ENCODE peak calls at places on chromosomes 3 and 15, in six cellular contexts. One of them, this sample, is unnamed.

GRCh38 chr15:52233405-52233804 is 42.2 kb upstream of the GNB5 start:
- DNase-seq in breast epithelium: no peak
- DNase-seq in anterior cingulate cortex: no peak
- DNase-seq in activated gamma-delta T cell treated with Interleukin-2 at 50 U/mL for 16 hours: no peak
- DNase-seq in C1 segment of cervical spinal cord: no peak
- DNase-seq in Caki2: no peak
- DNase-seq in this sample: no peak

GRCh38 chr3:138947303-138948121 is 495 bp downstream of the FOXL2NB start:
- DNase-seq in breast epithelium: no peak
- DNase-seq in anterior cingulate cortex: no peak
- DNase-seq in activated gamma-delta T cell treated with Interleukin-2 at 50 U/mL for 16 hours: no peak
- DNase-seq in C1 segment of cervical spinal cord: no peak
- DNase-seq in Caki2: no peak
- DNase-seq in this sample: no peak

GRCh38 chr3:155891341-155891740 is 20.9 kb downstream of the GMPS start:
- DNase-seq in breast epithelium: no peak
- DNase-seq in anterior cingulate cortex: no peak
- DNase-seq in activated gamma-delta T cell treated with Interleukin-2 at 50 U/mL for 16 hours: no peak
- DNase-seq in C1 segment of cervical spinal cord: no peak
- DNase-seq in Caki2: no peak
- DNase-seq in this sample: no peak

GRCh38 chr15:90436952-90437351 is 48.9 kb downstream of the IQGAP1 start:
- DNase-seq in breast epithelium: no peak
- DNase-seq in anterior cingulate cortex: no peak
- DNase-seq in activated gamma-delta T cell treated with Interleukin-2 at 50 U/mL for 16 hours: no peak
- DNase-seq in C1 segment of cervical spinal cord: no peak
- DNase-seq in Caki2: no peak
- DNase-seq in this sample: no peak

GRCh38 chr3:141776376-141776775 is 13.2 kb downstream of the GRK7 start:
- DNase-seq in breast epithelium: no peak
- DNase-seq in anterior cingulate cortex: no peak
- DNase-seq in activated gamma-delta T cell treated with Interleukin-2 at 50 U/mL for 16 hours: no peak
- DNase-seq in C1 segment of cervical spinal cord: no peak
- DNase-seq in Caki2: no peak
- DNase-seq in this sample: no peak

GRCh38 chr15:51864408-51865056 is 35.1 kb downstream of the TMOD3 start:
- DNase-seq in breast epithelium: no peak
- DNase-seq in anterior cingulate cortex: no peak
- DNase-seq in activated gamma-delta T cell treated with Interleukin-2 at 50 U/mL for 16 hours: no peak
- DNase-seq in C1 segment of cervical spinal cord: no peak
- DNase-seq in Caki2: peak
- DNase-seq in this sample: no peak

GRCh38 chr3:23385327-23385726 is 182.2 kb downstream of the UBE2E2 start:
- DNase-seq in breast epithelium: no peak
- DNase-seq in anterior cingulate cortex: no peak
- DNase-seq in activated gamma-delta T cell treated with Interleukin-2 at 50 U/mL for 16 hours: no peak
- DNase-seq in C1 segment of cervical spinal cord: no peak
- DNase-seq in Caki2: no peak
- DNase-seq in this sample: peak

GRCh38 chr3:21020043-21020442 is 731.0 kb downstream of the ZNF385D start:
- DNase-seq in breast epithelium: no peak
- DNase-seq in anterior cingulate cortex: no peak
- DNase-seq in activated gamma-delta T cell treated with Interleukin-2 at 50 U/mL for 16 hours: no peak
- DNase-seq in C1 segment of cervical spinal cord: no peak
- DNase-seq in Caki2: no peak
- DNase-seq in this sample: no peak

GRCh38 chr3:57530071-57530608 is 14.0 kb downstream of the DNAH12 start:
- DNase-seq in breast epithelium: no peak
- DNase-seq in anterior cingulate cortex: no peak
- DNase-seq in activated gamma-delta T cell treated with Interleukin-2 at 50 U/mL for 16 hours: no peak
- DNase-seq in C1 segment of cervical spinal cord: no peak
- DNase-seq in Caki2: no peak
- DNase-seq in this sample: no peak

GRCh38 chr15:72532991-72533601 is 59.0 kb downstream of the ARIH1 start:
- DNase-seq in breast epithelium: no peak
- DNase-seq in anterior cingulate cortex: no peak
- DNase-seq in activated gamma-delta T cell treated with Interleukin-2 at 50 U/mL for 16 hours: peak
- DNase-seq in C1 segment of cervical spinal cord: no peak
- DNase-seq in Caki2: no peak
- DNase-seq in this sample: no peak

GRCh38 chr15:62444104-62445027 is 279.3 kb upstream of the C2CD4B start:
- DNase-seq in breast epithelium: no peak
- DNase-seq in anterior cingulate cortex: no peak
- DNase-seq in activated gamma-delta T cell treated with Interleukin-2 at 50 U/mL for 16 hours: no peak
- DNase-seq in C1 segment of cervical spinal cord: no peak
- DNase-seq in Caki2: peak
- DNase-seq in this sample: no peak

GRCh38 chr3:158167737-158168469 is 58.0 kb downstream of the RSRC1 start:
- DNase-seq in breast epithelium: no peak
- DNase-seq in anterior cingulate cortex: no peak
- DNase-seq in activated gamma-delta T cell treated with Interleukin-2 at 50 U/mL for 16 hours: peak
- DNase-seq in C1 segment of cervical spinal cord: no peak
- DNase-seq in Caki2: peak
- DNase-seq in this sample: no peak

GRCh38 chr3:75294124-75294523 is 370.0 kb upstream of the FRG2C start:
- DNase-seq in breast epithelium: no peak
- DNase-seq in anterior cingulate cortex: no peak
- DNase-seq in activated gamma-delta T cell treated with Interleukin-2 at 50 U/mL for 16 hours: no peak
- DNase-seq in C1 segment of cervical spinal cord: peak
- DNase-seq in Caki2: no peak
- DNase-seq in this sample: peak

GRCh38 chr15:73844356-73844755 is 29.0 kb upstream of the TBC1D21 start:
- DNase-seq in breast epithelium: no peak
- DNase-seq in anterior cingulate cortex: no peak
- DNase-seq in activated gamma-delta T cell treated with Interleukin-2 at 50 U/mL for 16 hours: no peak
- DNase-seq in C1 segment of cervical spinal cord: no peak
- DNase-seq in Caki2: no peak
- DNase-seq in this sample: no peak

GRCh38 chr3:102443021-102443420 is 8.2 kb downstream of the ZPLD1 start:
- DNase-seq in breast epithelium: no peak
- DNase-seq in anterior cingulate cortex: no peak
- DNase-seq in activated gamma-delta T cell treated with Interleukin-2 at 50 U/mL for 16 hours: no peak
- DNase-seq in C1 segment of cervical spinal cord: no peak
- DNase-seq in Caki2: no peak
- DNase-seq in this sample: no peak

GRCh38 chr3:195542261-195542660 is 864 bp downstream of the PPP1R2 start:
- DNase-seq in breast epithelium: no peak
- DNase-seq in anterior cingulate cortex: no peak
- DNase-seq in activated gamma-delta T cell treated with Interleukin-2 at 50 U/mL for 16 hours: no peak
- DNase-seq in C1 segment of cervical spinal cord: no peak
- DNase-seq in Caki2: no peak
- DNase-seq in this sample: no peak

GRCh38 chr3:32176989-32177701 is 61.3 kb upstream of the CMTM8 start:
- DNase-seq in breast epithelium: no peak
- DNase-seq in anterior cingulate cortex: no peak
- DNase-seq in activated gamma-delta T cell treated with Interleukin-2 at 50 U/mL for 16 hours: peak
- DNase-seq in C1 segment of cervical spinal cord: no peak
- DNase-seq in Caki2: peak
- DNase-seq in this sample: no peak

GRCh38 chr15:77115179-77115578 is 44.3 kb upstream of the TSPAN3 start:
- DNase-seq in breast epithelium: no peak
- DNase-seq in anterior cingulate cortex: no peak
- DNase-seq in activated gamma-delta T cell treated with Interleukin-2 at 50 U/mL for 16 hours: no peak
- DNase-seq in C1 segment of cervical spinal cord: no peak
- DNase-seq in Caki2: no peak
- DNase-seq in this sample: no peak

GRCh38 chr15:56232058-56232457 is 11.6 kb downstream of the RFX7 start:
- DNase-seq in breast epithelium: no peak
- DNase-seq in anterior cingulate cortex: no peak
- DNase-seq in activated gamma-delta T cell treated with Interleukin-2 at 50 U/mL for 16 hours: no peak
- DNase-seq in C1 segment of cervical spinal cord: no peak
- DNase-seq in Caki2: peak
- DNase-seq in this sample: no peak

GRCh38 chr3:183244219-183244618 is 8.8 kb upstream of the B3GNT5 start:
- DNase-seq in breast epithelium: no peak
- DNase-seq in anterior cingulate cortex: no peak
- DNase-seq in activated gamma-delta T cell treated with Interleukin-2 at 50 U/mL for 16 hours: no peak
- DNase-seq in C1 segment of cervical spinal cord: no peak
- DNase-seq in Caki2: no peak
- DNase-seq in this sample: no peak

GRCh38 chr3:113258311-113258710 is 47.0 kb downstream of the BOC start:
- DNase-seq in breast epithelium: no peak
- DNase-seq in anterior cingulate cortex: no peak
- DNase-seq in activated gamma-delta T cell treated with Interleukin-2 at 50 U/mL for 16 hours: no peak
- DNase-seq in C1 segment of cervical spinal cord: no peak
- DNase-seq in Caki2: no peak
- DNase-seq in this sample: no peak

GRCh38 chr3:13133471-13133981 is 60.3 kb upstream of the IQSEC1 start:
- DNase-seq in breast epithelium: peak
- DNase-seq in anterior cingulate cortex: no peak
- DNase-seq in activated gamma-delta T cell treated with Interleukin-2 at 50 U/mL for 16 hours: no peak
- DNase-seq in C1 segment of cervical spinal cord: no peak
- DNase-seq in Caki2: no peak
- DNase-seq in this sample: no peak

GRCh38 chr3:188520466-188520865 is 366.5 kb downstream of the LPP start:
- DNase-seq in breast epithelium: no peak
- DNase-seq in anterior cingulate cortex: no peak
- DNase-seq in activated gamma-delta T cell treated with Interleukin-2 at 50 U/mL for 16 hours: no peak
- DNase-seq in C1 segment of cervical spinal cord: no peak
- DNase-seq in Caki2: no peak
- DNase-seq in this sample: no peak

GRCh38 chr3:178439504-178439903 is 96.7 kb upstream of the KCNMB2 start:
- DNase-seq in breast epithelium: no peak
- DNase-seq in anterior cingulate cortex: no peak
- DNase-seq in activated gamma-delta T cell treated with Interleukin-2 at 50 U/mL for 16 hours: no peak
- DNase-seq in C1 segment of cervical spinal cord: no peak
- DNase-seq in Caki2: peak
- DNase-seq in this sample: no peak

GRCh38 chr3:72892870-72893269 is 5.0 kb downstream of the GXYLT2 start:
- DNase-seq in breast epithelium: no peak
- DNase-seq in anterior cingulate cortex: no peak
- DNase-seq in activated gamma-delta T cell treated with Interleukin-2 at 50 U/mL for 16 hours: no peak
- DNase-seq in C1 segment of cervical spinal cord: no peak
- DNase-seq in Caki2: no peak
- DNase-seq in this sample: no peak

GRCh38 chr3:43096761-43097160 is 9.1 kb downstream of the POMGNT2 start:
- DNase-seq in breast epithelium: no peak
- DNase-seq in anterior cingulate cortex: no peak
- DNase-seq in activated gamma-delta T cell treated with Interleukin-2 at 50 U/mL for 16 hours: no peak
- DNase-seq in C1 segment of cervical spinal cord: no peak
- DNase-seq in Caki2: no peak
- DNase-seq in this sample: no peak

GRCh38 chr15:96324900-96325299 is 5.6 kb upstream of the NR2F2 start:
- DNase-seq in breast epithelium: no peak
- DNase-seq in anterior cingulate cortex: no peak
- DNase-seq in activated gamma-delta T cell treated with Interleukin-2 at 50 U/mL for 16 hours: no peak
- DNase-seq in C1 segment of cervical spinal cord: no peak
- DNase-seq in Caki2: no peak
- DNase-seq in this sample: no peak

GRCh38 chr3:149266733-149267132 is 45.1 kb upstream of the CP start:
- DNase-seq in breast epithelium: no peak
- DNase-seq in anterior cingulate cortex: no peak
- DNase-seq in activated gamma-delta T cell treated with Interleukin-2 at 50 U/mL for 16 hours: no peak
- DNase-seq in C1 segment of cervical spinal cord: no peak
- DNase-seq in Caki2: no peak
- DNase-seq in this sample: no peak

GRCh38 chr15:94177112-94177511 is 54.2 kb upstream of the MCTP2 start:
- DNase-seq in breast epithelium: no peak
- DNase-seq in anterior cingulate cortex: no peak
- DNase-seq in activated gamma-delta T cell treated with Interleukin-2 at 50 U/mL for 16 hours: no peak
- DNase-seq in C1 segment of cervical spinal cord: no peak
- DNase-seq in Caki2: peak
- DNase-seq in this sample: no peak

GRCh38 chr3:171001957-171002694 is 24.4 kb downstream of the SLC2A2 start:
- DNase-seq in breast epithelium: no peak
- DNase-seq in anterior cingulate cortex: no peak
- DNase-seq in activated gamma-delta T cell treated with Interleukin-2 at 50 U/mL for 16 hours: no peak
- DNase-seq in C1 segment of cervical spinal cord: no peak
- DNase-seq in Caki2: peak
- DNase-seq in this sample: no peak

GRCh38 chr3:101643861-101644613 is 32.9 kb downstream of the ZBTB11 start:
- DNase-seq in breast epithelium: no peak
- DNase-seq in anterior cingulate cortex: no peak
- DNase-seq in activated gamma-delta T cell treated with Interleukin-2 at 50 U/mL for 16 hours: peak
- DNase-seq in C1 segment of cervical spinal cord: no peak
- DNase-seq in Caki2: peak
- DNase-seq in this sample: no peak

GRCh38 chr3:4343258-4343657 is 40.1 kb downstream of the SETMAR start:
- DNase-seq in breast epithelium: no peak
- DNase-seq in anterior cingulate cortex: no peak
- DNase-seq in activated gamma-delta T cell treated with Interleukin-2 at 50 U/mL for 16 hours: no peak
- DNase-seq in C1 segment of cervical spinal cord: no peak
- DNase-seq in Caki2: no peak
- DNase-seq in this sample: no peak

GRCh38 chr15:80375968-80376891 is 28.0 kb upstream of the ARNT2 start:
- DNase-seq in breast epithelium: no peak
- DNase-seq in anterior cingulate cortex: no peak
- DNase-seq in activated gamma-delta T cell treated with Interleukin-2 at 50 U/mL for 16 hours: no peak
- DNase-seq in C1 segment of cervical spinal cord: no peak
- DNase-seq in Caki2: no peak
- DNase-seq in this sample: no peak

GRCh38 chr3:30347679-30348216 is 258.7 kb upstream of the TGFBR2 start:
- DNase-seq in breast epithelium: no peak
- DNase-seq in anterior cingulate cortex: no peak
- DNase-seq in activated gamma-delta T cell treated with Interleukin-2 at 50 U/mL for 16 hours: no peak
- DNase-seq in C1 segment of cervical spinal cord: no peak
- DNase-seq in Caki2: no peak
- DNase-seq in this sample: no peak

GRCh38 chr15:44710236-44711088 is 661 bp downstream of the PATL2 start:
- DNase-seq in breast epithelium: no peak
- DNase-seq in anterior cingulate cortex: no peak
- DNase-seq in activated gamma-delta T cell treated with Interleukin-2 at 50 U/mL for 16 hours: peak
- DNase-seq in C1 segment of cervical spinal cord: no peak
- DNase-seq in Caki2: peak
- DNase-seq in this sample: peak

GRCh38 chr3:125115640-125116039 is 59.8 kb upstream of the HEG1 start:
- DNase-seq in breast epithelium: no peak
- DNase-seq in anterior cingulate cortex: no peak
- DNase-seq in activated gamma-delta T cell treated with Interleukin-2 at 50 U/mL for 16 hours: no peak
- DNase-seq in C1 segment of cervical spinal cord: no peak
- DNase-seq in Caki2: no peak
- DNase-seq in this sample: no peak

GRCh38 chr3:83453010-83453409 is 1505.8 kb upstream of the CADM2 start:
- DNase-seq in breast epithelium: no peak
- DNase-seq in anterior cingulate cortex: no peak
- DNase-seq in activated gamma-delta T cell treated with Interleukin-2 at 50 U/mL for 16 hours: no peak
- DNase-seq in C1 segment of cervical spinal cord: no peak
- DNase-seq in Caki2: no peak
- DNase-seq in this sample: no peak

GRCh38 chr15:78702609-78703332 is 61.8 kb upstream of the CHRNB4 start:
- DNase-seq in breast epithelium: no peak
- DNase-seq in anterior cingulate cortex: no peak
- DNase-seq in activated gamma-delta T cell treated with Interleukin-2 at 50 U/mL for 16 hours: no peak
- DNase-seq in C1 segment of cervical spinal cord: no peak
- DNase-seq in Caki2: no peak
- DNase-seq in this sample: no peak

GRCh38 chr3:147298511-147298982 is 107.8 kb downstream of the ZIC4 start:
- DNase-seq in breast epithelium: no peak
- DNase-seq in anterior cingulate cortex: no peak
- DNase-seq in activated gamma-delta T cell treated with Interleukin-2 at 50 U/mL for 16 hours: no peak
- DNase-seq in C1 segment of cervical spinal cord: no peak
- DNase-seq in Caki2: peak
- DNase-seq in this sample: no peak